ENCODE peak calls at places on chromosome 4, in four cellular contexts. V is NCI-H1092 treated with DMSO at 0.1 percent for 48 hours; B is stimulated activated CD8-positive, alpha-beta memory T cell treated with anti-CD3 and anti-CD28 coated beads, Interleukin-2, amount 100 ng/mL, for 1 hour; T is GM19239. F is an unnamed sample.

GRCh38 chr4:95838192-95838591 is 1.7 kb upstream of the PDHA2 start:
- DNase-seq in T (no peak), B (no peak), V (no peak), F (no peak)

GRCh38 chr4:76969493-76969892 is 19.9 kb downstream of the SEPTIN11 start:
- DNase-seq in V (no peak), T (no peak), B (no peak), F (no peak)

GRCh38 chr4:82415922-82416365 is 14.3 kb downstream of the HNRNPDL start:
- DNase-seq in T (no peak), B (no peak), V (no peak), F (no peak)

GRCh38 chr4:16764622-16765021 is 133.8 kb downstream of the LDB2 start:
- DNase-seq in B (no peak), T (no peak), V (no peak), F (no peak)

GRCh38 chr4:103074598-103075434 is 1.7 kb downstream of the SLC9B2 start:
- DNase-seq in B (no peak), V (no peak), T (no peak), F (no peak)

GRCh38 chr4:88659890-88660208 is 37.8 kb downstream of the NAP1L5 start:
- DNase-seq in T (no peak), B (no peak), V (no peak), F (no peak)

GRCh38 chr4:115851918-115852766 is 738.7 kb upstream of the NDST4 start:
- DNase-seq in B (no peak), V (peak; percentile 47), T (peak; percentile 5), F (peak; percentile 14)

GRCh38 chr4:25883565-25883964 is 20.8 kb upstream of the SEL1L3 start:
- DNase-seq in T (no peak), V (no peak), B (no peak), F (no peak)

GRCh38 chr4:121277194-121278105 is 103.4 kb downstream of the QRFPR start:
- DNase-seq in V (peak; percentile 2), T (no peak), B (no peak), F (no peak)

F was measured in GM12891.